ENCODE peak calls at places on chromosomes 6 and 20, in nine cellular contexts. P, V, F, K, Q, N, W, L and I are unnamed samples.

GRCh38 chr20:23925789-23926525 is 46.4 kb upstream of the CST5 start:
- DNase-seq in W (no peak), N (no peak), F (no peak), L (no peak), Q (no peak), K (no peak), P (no peak), V (no peak), I (no peak)

GRCh38 chr6:144317736-144318135 is 32.6 kb downstream of the UTRN start:
- DNase-seq in F (no peak), Q (no peak), L (no peak), W (no peak), N (peak), V (no peak), P (peak), K (no peak), I (no peak)

GRCh38 chr6:138302554-138302953 is 75.2 kb upstream of the SMIM28 start:
- DNase-seq in V (no peak), K (no peak), L (no peak), P (no peak), N (no peak), Q (no peak), F (no peak), W (no peak), I (no peak)

GRCh38 chr6:52634211-52634610 is 36.7 kb upstream of the TMEM14A start:
- DNase-seq in P (peak), K (no peak), V (no peak), W (no peak), Q (no peak), L (no peak), N (no peak), F (no peak), I (no peak)

GRCh38 chr6:21885532-21886089 is 292.1 kb downstream of the SOX4 start:
- DNase-seq in F (peak), N (peak), K (peak), L (peak), V (peak), Q (peak), W (peak), P (peak), I (peak)

GRCh38 chr20:42341654-42342053 is 723.5 kb upstream of the CHD6 start:
- DNase-seq in V (no peak), F (no peak), L (no peak), K (no peak), Q (no peak), W (no peak), N (no peak), P (no peak), I (no peak)

GRCh38 chr20:63756648-63756991 is 17.0 kb downstream of the SLC2A4RG start:
- DNase-seq in V (no peak), K (peak), P (no peak), L (no peak), F (no peak), Q (no peak), N (no peak), W (no peak), I (no peak)

GRCh38 chr6:26493258-26493657 is 6.8 kb upstream of the BTN1A1 start:
- DNase-seq in K (no peak), P (peak), V (no peak), Q (peak), W (no peak), N (peak), L (no peak), F (no peak), I (no peak)

GRCh38 chr20:49281059-49281912 is 3.4 kb upstream of the ZNFX1 start:
- DNase-seq in Q (peak), V (no peak), L (no peak), N (peak), W (no peak), K (no peak), F (no peak), P (no peak), I (no peak)

GRCh38 chr6:147022041-147022440 is 182.2 kb upstream of the STXBP5 start:
- DNase-seq in V (no peak), L (no peak), N (peak), Q (peak), W (no peak), P (peak), F (no peak), K (no peak), I (no peak)

GRCh38 chr6:31965700-31966099 is 6.2 kb downstream of the DXO start:
- DNase-seq in W (no peak), L (no peak), P (no peak), N (no peak), Q (no peak), F (no peak), K (peak), V (no peak), I (no peak)

GRCh38 chr6:169288591-169288990 is 34.9 kb upstream of the THBS2 start:
- DNase-seq in Q (peak), P (peak), L (no peak), F (no peak), W (peak), N (peak), K (peak), V (no peak), I (no peak)
- H3K27ac ChIP-seq in Q (no peak), P (no peak), L (no peak), F (no peak), W (peak), N (no peak), K (peak), V (no peak), I (no peak)

GRCh38 chr6:6503186-6503585 is 85.3 kb upstream of the LY86 start:
- DNase-seq in V (no peak), P (no peak), W (no peak), L (no peak), F (no peak), Q (no peak), N (no peak), K (no peak), I (no peak)

GRCh38 chr6:6509304-6509703 is 79.2 kb upstream of the LY86 start:
- DNase-seq in P (no peak), V (no peak), K (no peak), L (no peak), F (no peak), Q (no peak), N (no peak), W (no peak), I (no peak)

GRCh38 chr6:6505111-6505510 is 83.4 kb upstream of the LY86 start:
- DNase-seq in L (no peak), P (no peak), N (no peak), K (no peak), Q (no peak), W (no peak), F (no peak), V (no peak), I (no peak)

GRCh38 chr6:6512711-6513110 is 75.8 kb upstream of the LY86 start:
- DNase-seq in W (no peak), F (no peak), L (no peak), V (no peak), P (no peak), N (no peak), K (no peak), Q (no peak), I (no peak)

DNA sequence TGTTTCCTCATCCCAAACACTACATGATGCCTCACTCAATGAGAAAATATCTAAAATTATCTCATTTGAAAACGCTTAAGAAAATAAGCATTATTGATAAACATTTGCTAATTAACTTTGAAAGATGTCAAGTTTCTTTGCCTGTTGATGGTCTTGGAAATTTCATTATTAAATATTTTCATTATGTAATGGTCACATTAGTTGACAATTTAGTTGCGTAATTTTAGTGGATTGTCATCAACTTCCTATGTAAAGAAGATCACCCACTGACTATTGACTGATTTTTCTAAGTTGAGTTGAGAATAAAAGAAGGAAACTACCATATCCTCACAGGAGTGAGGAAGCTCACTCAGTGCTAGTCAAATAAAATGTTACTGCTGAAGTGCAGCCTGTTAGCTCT is 79.9 kb upstream of the LY86 start:
- DNase-seq in P (no peak), V (no peak), F (no peak), L (no peak), N (no peak), K (no peak), Q (no peak), W (no peak), I (no peak)
- H3K27ac ChIP-seq in P (no peak), V (no peak), F (no peak), L (no peak), N (no peak), K (no peak), Q (no peak), W (no peak), I (no peak)

GRCh38 chr6:37057128-37057471 is 51.6 kb downstream of the FGD2 start:
- DNase-seq in F (no peak), Q (no peak), K (no peak), P (no peak), L (no peak), N (no peak), V (no peak), W (no peak), I (no peak)
- H3K27ac ChIP-seq in F (no peak), Q (peak), K (no peak), P (no peak), L (peak), N (no peak), V (no peak), W (peak), I (no peak)

GRCh38 chr6:113423956-113424355 is 433.2 kb upstream of the MARCKS start:
- DNase-seq in N (no peak), V (no peak), P (no peak), L (no peak), K (no peak), Q (no peak), F (no peak), W (no peak), I (no peak)
- H3K27ac ChIP-seq in N (no peak), V (no peak), P (no peak), L (no peak), K (no peak), Q (no peak), F (no peak), W (no peak), I (no peak)

GRCh38 chr6:122845464-122845863 is 56.4 kb downstream of the SMPDL3A start:
- DNase-seq in N (no peak), V (no peak), W (no peak), P (no peak), K (no peak), Q (no peak), L (no peak), F (no peak), I (no peak)

DNA sequence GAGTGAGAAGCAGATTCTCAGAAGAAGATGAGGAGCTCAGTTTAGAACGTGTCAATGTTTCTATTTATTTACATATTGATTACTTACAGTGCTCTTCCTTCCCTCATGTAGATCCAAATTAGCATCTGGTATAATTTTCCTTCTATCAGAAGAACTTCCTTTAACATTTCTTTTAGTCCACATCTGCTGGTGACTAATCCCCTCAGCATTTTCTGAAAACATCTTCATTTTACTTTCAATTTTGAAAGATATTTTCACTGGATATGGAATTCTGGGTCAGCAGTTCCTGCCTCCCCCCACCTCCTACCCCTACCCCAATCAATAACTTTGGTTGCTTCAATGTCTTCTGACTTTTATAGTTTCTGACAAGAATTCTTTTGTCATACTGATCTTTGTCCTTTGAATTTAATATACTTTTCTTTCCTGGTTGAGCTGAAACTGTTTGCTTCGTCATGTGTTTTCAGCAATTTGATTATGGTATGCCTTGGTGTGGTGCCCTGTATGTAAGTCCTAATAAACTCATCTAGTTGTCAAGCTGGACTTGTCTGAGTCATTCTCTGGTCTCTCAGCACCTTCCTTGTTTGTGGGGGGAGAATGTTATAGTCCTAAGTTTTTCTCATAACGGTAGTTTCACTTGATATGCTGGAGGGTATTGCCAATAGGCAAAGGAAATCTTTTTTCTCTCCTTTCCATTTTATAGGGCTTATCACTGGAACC is 57.0 kb downstream of the SMPDL3A start:
- DNase-seq in K (no peak), V (no peak), Q (no peak), F (no peak), P (peak), L (no peak), W (no peak), N (peak), I (no peak)
- H3K27ac ChIP-seq in K (no peak), V (no peak), Q (no peak), F (no peak), P (no peak), L (peak), W (no peak), N (no peak), I (no peak)

GRCh38 chr20:20226554-20226953 is 141.3 kb upstream of the INSM1 start:
- DNase-seq in V (no peak), N (no peak), K (no peak), F (no peak), Q (no peak), L (no peak), W (no peak), P (no peak), I (no peak)
- H3K27ac ChIP-seq in V (no peak), N (no peak), K (no peak), F (no peak), Q (no peak), L (no peak), W (peak), P (no peak), I (no peak)

DNA sequence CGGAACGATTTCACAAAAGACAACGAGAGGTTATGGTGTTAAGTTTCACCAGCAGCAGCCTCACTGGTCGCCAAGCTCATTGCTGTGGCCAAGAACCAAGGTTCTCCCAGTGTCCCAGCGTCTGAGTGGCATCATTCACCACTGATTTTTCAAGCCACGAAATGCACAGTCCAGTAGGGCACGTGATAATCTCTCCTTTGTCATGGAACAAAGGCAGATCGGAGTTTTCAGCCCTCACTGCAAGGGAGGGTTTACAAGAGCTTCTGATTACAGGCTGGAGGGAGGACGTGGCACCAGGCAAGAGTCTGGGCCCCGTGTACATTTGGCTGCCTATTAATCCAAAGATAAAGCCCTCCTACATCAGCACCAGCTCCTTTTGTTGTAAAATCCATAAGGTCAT is 2.0 kb downstream of the CD24 start:
- DNase-seq in P (no peak), W (no peak), F (peak), N (no peak), Q (peak), K (no peak), L (no peak), V (no peak), I (no peak)
- H3K27ac ChIP-seq in P (no peak), W (no peak), F (peak), N (peak), Q (no peak), K (no peak), L (no peak), V (no peak), I (peak)

GRCh38 chr20:47257256-47257655 is 99.2 kb downstream of the ZMYND8 start:
- DNase-seq in K (no peak), V (no peak), F (no peak), W (no peak), N (no peak), Q (no peak), P (no peak), L (no peak), I (no peak)

GRCh38 chr20:47262008-47262364 is 94.5 kb downstream of the ZMYND8 start:
- DNase-seq in W (no peak), K (no peak), N (no peak), P (no peak), L (no peak), V (no peak), Q (no peak), F (no peak), I (no peak)

GRCh38 chr20:47256665-47257236 is 99.7 kb downstream of the ZMYND8 start:
- DNase-seq in N (no peak), F (no peak), P (peak), L (peak), Q (peak), K (no peak), W (no peak), V (no peak), I (peak)

GRCh38 chr20:47257771-47258170 is 98.7 kb downstream of the ZMYND8 start:
- DNase-seq in K (no peak), W (no peak), Q (no peak), N (no peak), P (no peak), F (no peak), L (no peak), V (no peak), I (no peak)

GRCh38 chr20:47258745-47259695 is 97.5 kb downstream of the ZMYND8 start:
- DNase-seq in N (peak), L (peak), K (no peak), Q (peak), P (peak), W (peak), V (peak), F (no peak), I (no peak)
- H3K27ac ChIP-seq in N (peak), L (peak), K (peak), Q (no peak), P (peak), W (no peak), V (peak), F (no peak), I (no peak)